ENCODE peak calls at places on chromosomes 1 and 21, in six cellular contexts. J is WTC11, X is HepG2, F is endothelial cell of umbilical vein, P is K562, W is H1. C is an unnamed sample.

GRCh38 chr1:63545780-63546179 is 22.5 kb downstream of the EFCAB7 start:
- DNase-seq in J (no peak), X (no peak), F (no peak), P (no peak), W (no peak), C (no peak)

GRCh38 chr1:30798389-30798951 is 40.9 kb upstream of the LAPTM5 start:
- DNase-seq in J (no peak), X (no peak), F (no peak), P (no peak), W (no peak), C (no peak)

GRCh38 chr1:170545476-170545875 is 13.5 kb downstream of the GORAB start:
- DNase-seq in J (no peak), X (no peak), F (peak), P (no peak), W (no peak), C (no peak)

GRCh38 chr21:33266784-33267135 is 593 bp downstream of the IL10RB start:
- DNase-seq in J (no peak), X (no peak), F (no peak), P (no peak), W (no peak), C (no peak)

GRCh38 chr1:38117444-38117887 is 70.9 kb upstream of the POU3F1 start:
- DNase-seq in J (no peak), X (no peak), F (no peak), P (no peak), W (no peak), C (no peak)

GRCh38 chr1:19762175-19762779 is 37.4 kb downstream of the TMCO4 start:
- DNase-seq in J (peak), X (peak), F (peak), P (peak), W (no peak), C (peak)

GRCh38 chr1:150550222-150551048 is 1.2 kb downstream of the ADAMTSL4 start:
- DNase-seq in J (no peak), X (no peak), F (no peak), P (peak), W (no peak), C (no peak)

GRCh38 chr1:61692155-61692783 is 32.7 kb downstream of the TM2D1 start:
- DNase-seq in J (no peak), X (no peak), F (peak), P (no peak), W (no peak), C (peak)

GRCh38 chr1:186325239-186325638 is 49.8 kb downstream of the TPR start:
- DNase-seq in J (no peak), X (peak), F (peak), P (peak), W (no peak), C (no peak)

GRCh38 chr1:37628026-37628556 is 6.6 kb downstream of the RSPO1 start:
- DNase-seq in J (no peak), X (no peak), F (no peak), P (no peak), W (no peak), C (no peak)

GRCh38 chr1:64320470-64320869 is 117.0 kb downstream of the UBE2U start:
- DNase-seq in J (no peak), X (no peak), F (peak), P (no peak), W (no peak), C (peak)

GRCh38 chr21:45989355-45990048 is 7.9 kb downstream of the COL6A1 start:
- DNase-seq in J (peak), X (no peak), F (no peak), P (no peak), W (no peak), C (no peak)

GRCh38 chr1:94531664-94532063 is 9.9 kb downstream of the F3 start:
- DNase-seq in J (no peak), X (no peak), F (no peak), P (no peak), W (no peak), C (no peak)

GRCh38 chr21:31364265-31364945 is 20.3 kb upstream of the TIAM1 start:
- DNase-seq in J (no peak), X (no peak), F (no peak), P (no peak), W (no peak), C (no peak)

GRCh38 chr1:10793129-10793651 is 3.3 kb downstream of the CASZ1 start:
- DNase-seq in J (no peak), X (no peak), F (no peak), P (no peak), W (no peak), C (peak)

GRCh38 chr1:117231748-117232373 is 21.1 kb upstream of the VTCN1 start:
- DNase-seq in J (no peak), X (no peak), F (no peak), P (no peak), W (no peak), C (no peak)

GRCh38 chr1:6401673-6402072 is 8.1 kb upstream of the ACOT7 start:
- DNase-seq in J (no peak), X (no peak), F (no peak), P (no peak), W (no peak), C (no peak)

GRCh38 chr1:10415211-10415930 is 14.9 kb upstream of the CENPS start:
- DNase-seq in J (no peak), X (peak), F (peak), P (peak), W (no peak), C (peak)

GRCh38 chr1:29607236-29607635 is 370.9 kb downstream of the PTPRU start:
- DNase-seq in J (no peak), X (no peak), F (no peak), P (no peak), W (no peak), C (no peak)

GRCh38 chr1:171468120-171468790 is 17.1 kb upstream of the PRRC2C start:
- DNase-seq in J (no peak), X (no peak), F (peak), P (no peak), W (no peak), C (peak)

GRCh38 chr1:17611991-17612390 is 72.5 kb downstream of the ARHGEF10L start:
- DNase-seq in J (no peak), X (no peak), F (no peak), P (no peak), W (no peak), C (no peak)

GRCh38 chr21:36076878-36077658 is 7.2 kb downstream of the CBR1 start:
- DNase-seq in J (no peak), X (no peak), F (no peak), P (peak), W (no peak), C (no peak)

DNA sequence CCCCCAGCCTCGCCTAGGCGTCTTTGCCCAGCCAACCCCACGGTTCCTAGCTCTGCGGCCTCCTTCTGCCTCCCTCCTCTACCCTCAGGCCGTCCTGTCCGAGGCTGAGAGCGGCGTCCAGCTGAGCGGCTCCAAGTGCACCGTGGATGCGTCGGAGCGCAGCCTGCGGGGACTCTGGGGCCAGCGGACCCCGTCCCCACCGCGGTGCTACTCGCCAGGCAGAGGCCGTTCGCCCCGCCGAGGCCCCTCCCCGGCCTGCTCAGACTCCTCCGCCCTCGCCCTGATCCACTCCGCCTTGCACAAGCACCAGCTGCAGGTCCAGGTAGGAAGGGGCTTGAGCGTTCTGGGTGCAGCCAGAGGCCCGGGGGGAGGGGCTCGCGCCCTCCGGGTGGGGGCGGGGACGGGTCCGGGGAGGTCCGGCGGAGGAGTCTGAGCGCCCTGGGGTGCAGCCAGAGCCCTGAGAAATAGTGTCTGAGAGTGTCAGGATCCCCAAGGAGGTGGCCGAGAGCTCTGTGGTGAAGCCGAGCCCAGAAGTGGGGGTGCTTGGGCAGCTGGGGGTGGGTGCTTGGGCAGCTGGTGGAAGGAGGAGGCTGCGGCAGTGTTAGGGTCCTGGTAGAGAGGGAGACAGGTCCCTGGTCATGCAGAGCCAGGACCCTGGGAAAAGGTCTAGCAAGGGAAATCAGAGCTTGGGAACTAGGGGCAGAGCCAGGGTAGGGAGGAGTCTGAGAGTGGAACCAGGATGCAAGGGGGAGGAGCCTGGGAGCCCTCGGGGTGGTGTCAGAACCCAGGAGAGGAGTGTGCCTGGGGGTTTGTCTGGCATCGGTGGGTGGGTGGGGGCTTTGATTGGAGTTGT is 3.2 kb upstream of the NBPF3 start:
- DNase-seq in J (peak), X (no peak), F (no peak), P (no peak), W (no peak), C (no peak)
- TF ChIP-seq JUN in J (no peak), X (no peak), F (no peak), P (no peak), W (no peak), C (no peak)

GRCh38 chr1:24904731-24905354 is 25.2 kb downstream of the RUNX3 start:
- DNase-seq in J (no peak), X (no peak), F (no peak), P (no peak), W (no peak), C (no peak)

GRCh38 chr1:24903011-24903461 is 27.0 kb downstream of the RUNX3 start:
- DNase-seq in J (no peak), X (no peak), F (no peak), P (no peak), W (no peak), C (no peak)

GRCh38 chr1:24902471-24902891 is 27.6 kb downstream of the RUNX3 start:
- DNase-seq in J (no peak), X (no peak), F (no peak), P (no peak), W (no peak), C (no peak)

GRCh38 chr1:24903955-24904730 is 25.9 kb downstream of the RUNX3 start:
- DNase-seq in J (no peak), X (no peak), F (no peak), P (no peak), W (no peak), C (no peak)

DNA sequence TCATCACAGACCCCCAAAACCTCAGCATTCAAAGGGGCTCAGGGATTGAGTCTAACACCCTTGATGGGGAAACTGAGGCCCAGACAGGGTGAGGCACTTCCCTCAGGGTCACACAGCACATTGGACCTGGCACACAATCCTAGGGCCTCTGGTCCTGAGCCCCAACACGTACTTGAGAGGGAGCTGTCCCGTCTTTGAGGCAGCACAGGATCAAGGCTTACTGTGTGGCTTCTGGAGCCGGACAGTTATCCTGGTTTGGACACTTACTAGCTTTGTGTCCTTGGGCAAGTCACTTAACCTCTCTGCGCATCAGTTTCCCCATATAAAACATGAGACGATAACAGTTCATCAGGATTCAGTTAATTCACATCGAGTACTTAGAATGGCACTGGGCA is 26.5 kb downstream of the RUNX3 start:
- DNase-seq in J (no peak), X (no peak), F (no peak), P (no peak), W (no peak), C (no peak)
- TF ChIP-seq JUN in J (no peak), X (no peak), F (no peak), P (no peak), W (no peak), C (no peak)

GRCh38 chr1:152514715-152515453 is 602 bp downstream of the CRCT1 start:
- DNase-seq in J (no peak), X (no peak), F (no peak), P (no peak), W (no peak), C (no peak)

GRCh38 chr1:152515454-152515823 is 1.2 kb downstream of the CRCT1 start:
- DNase-seq in J (no peak), X (no peak), F (no peak), P (no peak), W (no peak), C (no peak)

GRCh38 chr1:152519876-152520275 is 5.6 kb downstream of the CRCT1 start:
- DNase-seq in J (no peak), X (no peak), F (no peak), P (no peak), W (no peak), C (no peak)

GRCh38 chr1:152516082-152516481 is 1.8 kb downstream of the CRCT1 start:
- DNase-seq in J (no peak), X (no peak), F (no peak), P (no peak), W (no peak), C (no peak)

DNA sequence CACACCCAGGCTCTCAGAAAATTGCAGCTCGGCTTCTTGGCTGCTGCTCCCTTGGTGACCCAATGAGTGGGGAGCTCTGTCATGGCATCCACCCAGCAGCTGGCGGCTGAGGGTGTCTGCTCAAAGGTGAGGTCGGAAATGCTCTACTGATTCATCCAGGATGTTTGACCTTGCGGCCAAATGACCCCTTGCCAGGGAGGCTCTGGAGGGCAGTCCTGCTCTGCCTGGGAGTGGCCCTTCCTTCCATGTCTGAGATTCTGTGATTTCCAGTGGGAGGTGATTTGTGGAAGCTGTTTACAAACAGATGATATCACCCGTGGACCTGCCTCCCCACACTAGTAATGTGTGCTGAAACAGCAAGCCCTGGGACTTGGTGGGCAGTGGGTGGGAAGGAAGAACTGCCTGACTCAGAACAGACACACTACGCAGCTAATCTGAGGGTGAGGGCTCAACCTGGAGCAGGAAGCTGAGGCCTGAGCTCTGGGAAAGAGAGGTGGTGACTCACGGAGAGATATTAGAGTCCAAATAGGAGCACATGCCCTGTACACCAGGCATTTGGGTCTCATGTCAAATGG is 3.0 kb downstream of the CRCT1 start:
- DNase-seq in J (no peak), X (no peak), F (peak), P (no peak), W (no peak), C (peak)
- TF ChIP-seq JUN in J (no peak), X (no peak), F (no peak), P (no peak), W (no peak), C (peak)

DNA sequence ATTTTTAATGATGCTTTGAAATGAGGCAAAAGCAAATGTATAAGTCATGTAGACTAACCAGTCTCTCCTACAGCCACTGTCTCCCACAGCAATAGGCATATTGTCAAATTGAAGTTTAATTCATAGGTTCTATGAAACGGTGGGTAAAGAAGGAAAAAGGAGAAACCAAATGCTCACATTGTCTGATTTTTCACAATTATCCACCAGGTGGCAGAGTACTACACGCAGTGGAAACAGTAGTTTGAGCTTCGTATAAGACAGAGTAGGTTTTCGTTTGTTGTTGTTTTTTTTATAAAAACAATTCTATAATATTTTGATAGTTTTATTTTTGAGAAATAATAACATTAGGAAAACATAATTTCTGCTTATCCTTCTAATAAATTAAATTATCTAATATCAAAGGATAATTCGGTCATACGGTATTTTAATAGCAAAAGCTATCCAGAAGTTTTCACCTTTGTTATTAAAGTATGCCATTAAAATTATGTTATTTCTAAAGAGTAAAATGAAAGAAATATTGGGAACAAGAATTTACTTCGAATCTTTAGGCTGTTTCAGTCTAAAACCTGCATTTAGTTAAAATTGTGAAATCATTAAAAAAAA is 39.1 kb downstream of the TYW3 start:
- DNase-seq in J (no peak), X (peak), F (peak), P (peak), W (no peak), C (peak)
- TF ChIP-seq JUN in J (no peak), X (no peak), F (no peak), P (no peak), W (no peak), C (no peak)

GRCh38 chr1:23816361-23816760 is 8.9 kb downstream of the HMGCL start:
- DNase-seq in J (no peak), X (no peak), F (no peak), P (no peak), W (no peak), C (no peak)

GRCh38 chr1:23817633-23818032 is 7.6 kb downstream of the HMGCL start:
- DNase-seq in J (no peak), X (no peak), F (no peak), P (no peak), W (no peak), C (no peak)

GRCh38 chr1:23814016-23814415 is 11.2 kb downstream of the HMGCL start:
- DNase-seq in J (no peak), X (no peak), F (no peak), P (no peak), W (no peak), C (no peak)

GRCh38 chr1:23816932-23817331 is 8.3 kb downstream of the HMGCL start:
- DNase-seq in J (no peak), X (no peak), F (no peak), P (no peak), W (no peak), C (no peak)
- TF ChIP-seq JUN in J (no peak), X (no peak), F (no peak), P (no peak), W (no peak), C (no peak)

GRCh38 chr1:204571631-204572030 is 55.4 kb downstream of the MDM4 start:
- DNase-seq in J (no peak), X (no peak), F (no peak), P (no peak), W (no peak), C (no peak)

GRCh38 chr1:204572923-204573562 is 56.8 kb downstream of the MDM4 start:
- DNase-seq in J (no peak), X (no peak), F (no peak), P (no peak), W (no peak), C (no peak)

GRCh38 chr1:204574856-204575145 is 58.6 kb downstream of the MDM4 start:
- DNase-seq in J (no peak), X (no peak), F (no peak), P (no peak), W (no peak), C (no peak)

GRCh38 chr1:204574016-204574855 is 58.0 kb downstream of the MDM4 start:
- DNase-seq in J (no peak), X (no peak), F (no peak), P (no peak), W (no peak), C (no peak)

DNA sequence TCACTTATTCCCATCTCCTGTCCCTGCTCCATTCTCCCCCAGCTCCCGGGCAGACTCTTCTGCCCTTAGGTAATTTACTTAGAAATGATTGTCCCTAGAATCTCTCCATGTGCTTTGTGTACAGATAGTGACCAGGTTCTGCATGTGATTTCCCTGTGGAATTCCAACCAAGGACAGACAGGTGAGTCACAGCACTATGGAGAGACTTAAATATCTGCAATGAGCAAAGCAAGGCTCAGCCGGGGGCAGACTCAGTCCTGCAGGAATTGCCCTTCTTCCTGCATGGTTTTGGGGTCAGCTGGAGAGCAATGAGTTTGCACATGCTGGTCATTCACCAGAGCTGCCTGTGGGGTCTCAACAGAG is 57.3 kb downstream of the MDM4 start:
- DNase-seq in J (no peak), X (peak), F (no peak), P (no peak), W (no peak), C (peak)
- TF ChIP-seq JUN in J (no peak), X (no peak), F (no peak), P (no peak), W (no peak), C (no peak)

DNA sequence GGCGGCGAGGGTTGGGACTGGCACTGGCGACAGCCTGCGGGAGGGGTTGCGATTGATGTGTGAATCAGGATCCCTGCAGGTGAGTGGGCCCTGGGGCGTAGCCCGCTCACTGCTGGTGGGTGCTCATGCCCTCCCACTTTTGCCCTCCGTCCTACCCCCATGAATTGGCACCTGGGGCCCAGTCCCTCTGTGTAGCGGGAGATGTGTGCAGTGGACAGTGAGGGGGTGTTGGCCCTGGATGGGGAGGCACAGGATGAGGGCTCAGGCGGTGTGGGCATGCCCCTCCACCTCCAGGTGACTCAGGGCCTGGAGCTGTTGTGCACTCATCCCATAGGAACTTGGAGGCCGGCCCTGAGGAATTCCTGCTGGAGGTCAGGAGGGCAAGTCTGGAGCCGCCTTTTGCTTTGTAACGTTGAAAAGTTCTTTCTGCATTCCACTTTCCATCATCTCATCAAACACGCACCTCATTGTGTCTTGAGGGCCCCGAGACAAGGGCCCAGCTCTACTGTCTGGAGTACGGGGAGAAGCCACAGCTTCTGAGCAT is 3.0 kb downstream of the PEAR1 start:
- DNase-seq in J (no peak), X (peak), F (peak), P (no peak), W (peak), C (peak)
- TF ChIP-seq JUN in J (no peak), X (no peak), F (peak), P (no peak), W (no peak), C (peak)

GRCh38 chr1:72636636-72637035 is 354.3 kb upstream of the NEGR1 start:
- DNase-seq in J (no peak), X (no peak), F (peak), P (no peak), W (no peak), C (no peak)
- TF ChIP-seq JUN in J (no peak), X (no peak), F (no peak), P (no peak), W (no peak), C (no peak)

C was measured in A549.